ENCODE peak calls at places on chromosomes 11 and 22, in six cellular contexts. One of them, this sample, is unnamed. For H3K27me3, the result is how much of the 10 kb centered on the place peaks cover.

GRCh38 chr11:132206993-132207392 is 836.6 kb downstream of the NTM start:
- DNase-seq in upper lobe of left lung: no peak
- DNase-seq in thyroid gland: no peak
- DNase-seq in transverse colon: no peak
- DNase-seq in tibial nerve: no peak
- DNase-seq in IMR-90: no peak
- DNase-seq in this sample: no peak

GRCh38 chr11:94897330-94897768 is 76.0 kb downstream of the CWC15 start:
- DNase-seq in upper lobe of left lung: no peak
- DNase-seq in thyroid gland: peak
- DNase-seq in transverse colon: peak
- DNase-seq in tibial nerve: peak
- DNase-seq in IMR-90: peak
- DNase-seq in this sample: peak

GRCh38 chr11:125494987-125495725 is 909 bp downstream of the FEZ1 start:
- DNase-seq in upper lobe of left lung: peak
- DNase-seq in thyroid gland: peak
- DNase-seq in transverse colon: no peak
- DNase-seq in tibial nerve: peak
- DNase-seq in IMR-90: peak
- DNase-seq in this sample: peak

GRCh38 chr11:120043323-120043945 is 94.5 kb downstream of the TRIM29 start:
- DNase-seq in upper lobe of left lung: no peak
- DNase-seq in thyroid gland: no peak
- DNase-seq in transverse colon: no peak
- DNase-seq in tibial nerve: no peak
- DNase-seq in IMR-90: no peak
- DNase-seq in this sample: no peak

GRCh38 chr22:27638329-27639179 is 163.0 kb downstream of the MN1 start:
- DNase-seq in upper lobe of left lung: no peak
- DNase-seq in thyroid gland: no peak
- DNase-seq in transverse colon: no peak
- DNase-seq in tibial nerve: no peak
- DNase-seq in IMR-90: no peak
- DNase-seq in this sample: no peak

GRCh38 chr11:73201249-73201648 is 16.8 kb upstream of the P2RY2 start:
- DNase-seq in upper lobe of left lung: peak
- DNase-seq in thyroid gland: peak
- DNase-seq in transverse colon: peak
- DNase-seq in tibial nerve: peak
- DNase-seq in IMR-90: peak
- DNase-seq in this sample: no peak

GRCh38 chr11:20097319-20098221 is 62.7 kb downstream of the DBX1 start:
- DNase-seq in upper lobe of left lung: no peak
- DNase-seq in thyroid gland: peak
- DNase-seq in transverse colon: no peak
- DNase-seq in tibial nerve: no peak
- DNase-seq in IMR-90: peak
- DNase-seq in this sample: no peak

GRCh38 chr22:29300807-29301601 is 5.4 kb upstream of the GAS2L1 start:
- DNase-seq in upper lobe of left lung: no peak
- DNase-seq in thyroid gland: no peak
- DNase-seq in transverse colon: no peak
- DNase-seq in tibial nerve: no peak
- DNase-seq in IMR-90: no peak
- DNase-seq in this sample: peak

GRCh38 chr11:73299751-73300150 is 8.3 kb upstream of the ARHGEF17 start:
- DNase-seq in upper lobe of left lung: no peak
- DNase-seq in thyroid gland: no peak
- DNase-seq in transverse colon: no peak
- DNase-seq in tibial nerve: no peak
- DNase-seq in IMR-90: no peak
- DNase-seq in this sample: no peak

GRCh38 chr11:68655406-68655805 is 28.9 kb upstream of the GAL start:
- DNase-seq in upper lobe of left lung: no peak
- DNase-seq in thyroid gland: no peak
- DNase-seq in transverse colon: no peak
- DNase-seq in tibial nerve: no peak
- DNase-seq in IMR-90: no peak
- DNase-seq in this sample: no peak

GRCh38 chr11:19838994-19839768 is 126.5 kb downstream of the NAV2 start:
- DNase-seq in upper lobe of left lung: no peak
- DNase-seq in thyroid gland: no peak
- DNase-seq in transverse colon: no peak
- DNase-seq in tibial nerve: no peak
- DNase-seq in IMR-90: peak
- DNase-seq in this sample: no peak

GRCh38 chr11:22432331-22433065 is 94.3 kb downstream of the SLC17A6 start:
- DNase-seq in upper lobe of left lung: peak
- DNase-seq in thyroid gland: no peak
- DNase-seq in transverse colon: no peak
- DNase-seq in tibial nerve: peak
- DNase-seq in IMR-90: peak
- DNase-seq in this sample: peak

GRCh38 chr11:98495016-98495415 is 525.7 kb upstream of the CNTN5 start:
- DNase-seq in upper lobe of left lung: no peak
- DNase-seq in thyroid gland: no peak
- DNase-seq in transverse colon: no peak
- DNase-seq in tibial nerve: no peak
- DNase-seq in IMR-90: no peak
- DNase-seq in this sample: no peak

GRCh38 chr22:38172489-38173155 is 9.0 kb downstream of the PLA2G6 start:
- DNase-seq in upper lobe of left lung: peak
- DNase-seq in thyroid gland: peak
- DNase-seq in transverse colon: peak
- DNase-seq in tibial nerve: peak
- DNase-seq in IMR-90: peak
- DNase-seq in this sample: peak

GRCh38 chr11:66987158-66987620 is 12.1 kb downstream of the C11orf86 start:
- DNase-seq in upper lobe of left lung: peak
- DNase-seq in thyroid gland: no peak
- DNase-seq in transverse colon: no peak
- DNase-seq in tibial nerve: no peak
- DNase-seq in IMR-90: no peak
- DNase-seq in this sample: peak

GRCh38 chr22:19626042-19626560 is 88.2 kb upstream of the SEPTIN5 start:
- DNase-seq in upper lobe of left lung: no peak
- DNase-seq in thyroid gland: no peak
- DNase-seq in transverse colon: no peak
- DNase-seq in tibial nerve: no peak
- DNase-seq in IMR-90: no peak
- DNase-seq in this sample: no peak

GRCh38 chr11:78691215-78691614 is 116.6 kb upstream of the NARS2 start:
- DNase-seq in upper lobe of left lung: no peak
- DNase-seq in thyroid gland: no peak
- DNase-seq in transverse colon: no peak
- DNase-seq in tibial nerve: no peak
- DNase-seq in IMR-90: no peak
- DNase-seq in this sample: no peak

GRCh38 chr11:6655020-6655789 is 404 bp downstream of the DCHS1 start:
- DNase-seq in upper lobe of left lung: peak
- DNase-seq in thyroid gland: peak
- DNase-seq in transverse colon: no peak
- DNase-seq in tibial nerve: no peak
- DNase-seq in IMR-90: no peak
- DNase-seq in this sample: no peak

GRCh38 chr11:47867821-47868220 is 19.7 kb upstream of the NUP160 start:
- DNase-seq in upper lobe of left lung: no peak
- DNase-seq in thyroid gland: no peak
- DNase-seq in transverse colon: no peak
- DNase-seq in tibial nerve: no peak
- DNase-seq in IMR-90: peak
- DNase-seq in this sample: no peak

GRCh38 chr11:48123934-48124755 is 92.5 kb upstream of the OR4B1 start:
- DNase-seq in upper lobe of left lung: no peak
- DNase-seq in thyroid gland: no peak
- DNase-seq in transverse colon: no peak
- DNase-seq in tibial nerve: no peak
- DNase-seq in IMR-90: no peak
- DNase-seq in this sample: no peak

GRCh38 chr11:1192741-1193325 is 30.0 kb upstream of the MUC5B start:
- DNase-seq in upper lobe of left lung: no peak
- DNase-seq in thyroid gland: no peak
- DNase-seq in transverse colon: no peak
- DNase-seq in tibial nerve: no peak
- DNase-seq in IMR-90: no peak
- DNase-seq in this sample: peak

GRCh38 chr11:122618927-122619326 is 36.6 kb upstream of the UBASH3B start:
- DNase-seq in upper lobe of left lung: peak
- DNase-seq in thyroid gland: no peak
- DNase-seq in transverse colon: no peak
- DNase-seq in tibial nerve: no peak
- DNase-seq in IMR-90: no peak
- DNase-seq in this sample: no peak

GRCh38 chr22:18104566-18104965 is 6.0 kb upstream of the TUBA8 start:
- DNase-seq in upper lobe of left lung: no peak
- DNase-seq in thyroid gland: no peak
- DNase-seq in transverse colon: no peak
- DNase-seq in tibial nerve: no peak
- DNase-seq in IMR-90: peak
- DNase-seq in this sample: no peak

GRCh38 chr22:30159561-30160353 is 79.5 kb downstream of the HORMAD2 start:
- DNase-seq in upper lobe of left lung: no peak
- DNase-seq in thyroid gland: peak
- DNase-seq in transverse colon: no peak
- DNase-seq in tibial nerve: peak
- DNase-seq in IMR-90: peak
- DNase-seq in this sample: peak

GRCh38 chr11:69637956-69638871 is 2.7 kb upstream of the CCND1 start:
- DNase-seq in upper lobe of left lung: peak
- DNase-seq in thyroid gland: peak
- DNase-seq in transverse colon: peak
- DNase-seq in tibial nerve: no peak
- DNase-seq in IMR-90: peak
- DNase-seq in this sample: peak

GRCh38 chr11:46617451-46618314 is at the start of gene ATG13:
- DNase-seq in upper lobe of left lung: peak
- DNase-seq in thyroid gland: peak
- DNase-seq in transverse colon: peak
- DNase-seq in tibial nerve: peak
- DNase-seq in IMR-90: peak
- DNase-seq in this sample: peak

GRCh38 chr22:44588348-44588747 is 90.3 kb upstream of the RTL6 start:
- DNase-seq in upper lobe of left lung: no peak
- DNase-seq in thyroid gland: no peak
- DNase-seq in transverse colon: no peak
- DNase-seq in tibial nerve: no peak
- DNase-seq in IMR-90: no peak
- DNase-seq in this sample: no peak
- TF ChIP-seq POLR2A in upper lobe of left lung: no peak
- TF ChIP-seq POLR2A in thyroid gland: no peak
- TF ChIP-seq POLR2A in transverse colon: no peak
- TF ChIP-seq POLR2A in tibial nerve: no peak
- TF ChIP-seq POLR2A in IMR-90: no peak
- TF ChIP-seq POLR2A in this sample: no peak

DNA sequence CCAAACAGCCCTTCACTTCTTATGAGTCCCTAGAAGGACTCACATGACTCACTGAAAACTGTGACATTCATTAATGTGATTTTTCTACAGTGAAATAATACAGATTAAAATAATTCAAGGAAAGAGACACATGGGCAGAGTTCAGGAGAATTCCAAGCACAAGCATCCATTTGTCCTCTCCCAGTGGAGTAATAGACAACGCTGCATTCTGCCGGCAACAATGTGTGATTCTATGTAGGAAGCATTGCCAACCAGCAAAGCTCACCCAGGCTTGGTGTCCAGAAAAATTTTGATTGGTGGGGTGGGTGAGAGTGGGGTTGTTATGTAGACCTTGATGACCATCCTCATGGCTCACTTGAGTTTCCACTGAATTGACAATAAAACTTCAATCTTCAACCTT is 123.9 kb downstream of the VPREB1 start:
- DNase-seq in upper lobe of left lung: no peak
- DNase-seq in thyroid gland: no peak
- DNase-seq in transverse colon: no peak
- DNase-seq in tibial nerve: no peak
- DNase-seq in IMR-90: no peak
- DNase-seq in this sample: no peak
- H3K27me3 ChIP-seq in upper lobe of left lung: under half
- H3K27me3 ChIP-seq in thyroid gland: under half
- H3K27me3 ChIP-seq in transverse colon: under half
- H3K27me3 ChIP-seq in tibial nerve: under half
- H3K27me3 ChIP-seq in IMR-90: under half
- H3K27me3 ChIP-seq in this sample: under half

DNA sequence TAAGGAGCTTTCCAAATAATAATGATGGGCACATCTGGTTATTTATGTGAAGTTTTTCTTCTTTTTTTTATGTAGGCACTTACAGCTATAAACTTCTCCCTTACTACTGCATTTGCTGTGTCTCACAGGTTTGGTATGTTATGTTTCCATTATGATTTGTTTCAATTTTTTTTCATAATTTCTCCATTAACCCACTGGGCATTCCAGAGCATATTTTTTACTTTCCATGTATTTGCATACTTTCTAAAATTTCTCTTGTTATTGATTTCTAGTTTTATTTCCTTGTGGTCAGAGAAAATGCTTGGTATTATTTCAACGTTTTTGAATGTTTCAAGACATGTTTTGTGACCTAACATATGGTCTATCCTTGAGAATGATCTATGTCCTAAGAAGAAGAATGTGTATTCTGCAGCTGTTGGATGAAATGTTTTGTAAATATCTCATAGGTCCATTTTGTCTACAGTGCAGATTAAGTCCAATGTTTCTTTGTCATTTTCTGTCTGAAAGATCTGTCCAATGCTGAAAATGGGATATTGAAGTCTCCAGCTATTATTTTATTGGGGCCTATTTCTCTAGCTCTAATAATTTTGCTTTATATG is 362.1 kb downstream of the DDX10 start:
- DNase-seq in upper lobe of left lung: no peak
- DNase-seq in thyroid gland: no peak
- DNase-seq in transverse colon: no peak
- DNase-seq in tibial nerve: no peak
- DNase-seq in IMR-90: peak
- DNase-seq in this sample: no peak
- TF ChIP-seq POLR2A in upper lobe of left lung: no peak
- TF ChIP-seq POLR2A in thyroid gland: no peak
- TF ChIP-seq POLR2A in transverse colon: no peak
- TF ChIP-seq POLR2A in tibial nerve: no peak
- TF ChIP-seq POLR2A in IMR-90: no peak
- TF ChIP-seq POLR2A in this sample: no peak

DNA sequence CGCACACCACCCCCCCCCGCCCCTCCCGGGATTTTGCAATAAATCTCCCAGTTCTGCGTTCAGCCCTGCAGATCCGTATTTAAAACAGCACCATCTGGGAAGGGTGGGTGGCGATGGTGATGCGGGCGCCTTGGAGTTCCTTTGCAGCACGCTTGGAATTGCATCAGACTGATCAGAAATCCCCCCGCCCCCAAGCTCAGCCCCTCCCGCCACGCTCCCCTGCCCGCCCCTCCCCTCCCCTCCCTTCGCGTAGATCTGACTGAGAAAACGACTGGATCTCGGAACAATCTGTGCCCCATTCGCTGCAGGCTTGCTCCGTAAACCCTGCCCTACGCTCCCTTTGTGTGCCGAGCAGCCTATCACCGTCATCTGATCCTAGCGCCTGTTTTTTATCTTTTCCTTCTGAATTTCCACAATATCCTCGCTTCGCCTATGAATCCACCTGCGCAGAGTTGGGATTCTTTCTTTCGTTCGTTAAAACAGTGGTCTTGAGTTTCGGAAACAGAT is 18.1 kb upstream of the BDNF start:
- DNase-seq in upper lobe of left lung: peak
- DNase-seq in thyroid gland: peak
- DNase-seq in transverse colon: peak
- DNase-seq in tibial nerve: no peak
- DNase-seq in IMR-90: peak
- DNase-seq in this sample: peak
- H3K27me3 ChIP-seq in upper lobe of left lung: half or more
- H3K27me3 ChIP-seq in thyroid gland: under half
- H3K27me3 ChIP-seq in transverse colon: half or more
- H3K27me3 ChIP-seq in tibial nerve: half or more
- H3K27me3 ChIP-seq in IMR-90: under half
- H3K27me3 ChIP-seq in this sample: under half

This sample was measured in body of pancreas.